ENCODE peak calls at places on chromosomes 2 and 18, in four cellular contexts. One of them, this sample, is unnamed.

GRCh38 chr18:23141022-23141999 is 6.0 kb downstream of the CABLES1 start:
- DNase-seq in HepG2: peak; percentile 93
- DNase-seq in GM12878: no peak
- DNase-seq in GM23338: no peak
- DNase-seq in this sample: no peak

GRCh38 chr2:152558174-152559091 is 158.8 kb downstream of the PRPF40A start:
- DNase-seq in HepG2: no peak
- DNase-seq in GM12878: no peak
- DNase-seq in GM23338: no peak
- DNase-seq in this sample: no peak

GRCh38 chr2:30975156-30975555 is 163.1 kb downstream of the GALNT14 start:
- DNase-seq in HepG2: no peak
- DNase-seq in GM23338: no peak
- DNase-seq in GM12878: no peak
- DNase-seq in this sample: no peak

GRCh38 chr18:50802133-50802532 is 17.7 kb downstream of the MRO start:
- DNase-seq in GM12878: no peak
- DNase-seq in HepG2: no peak
- DNase-seq in GM23338: peak; percentile 32
- DNase-seq in this sample: no peak

GRCh38 chr18:55384551-55385275 is 203.3 kb downstream of the TCF4 start:
- DNase-seq in GM12878: no peak
- DNase-seq in HepG2: peak; percentile 7
- DNase-seq in GM23338: peak; percentile 85
- DNase-seq in this sample: peak; percentile 34

GRCh38 chr2:109174214-109174613 is 45.2 kb downstream of the SH3RF3 start:
- DNase-seq in HepG2: no peak
- DNase-seq in GM23338: no peak
- DNase-seq in GM12878: no peak
- DNase-seq in this sample: no peak

GRCh38 chr2:127153691-127154158 is 46.8 kb upstream of the BIN1 start:
- DNase-seq in GM23338: no peak
- DNase-seq in HepG2: no peak
- DNase-seq in GM12878: no peak
- DNase-seq in this sample: no peak

GRCh38 chr2:101697794-101698418 is 399 bp downstream of the MAP4K4 start:
- DNase-seq in GM23338: peak; percentile 23
- DNase-seq in GM12878: no peak
- DNase-seq in HepG2: no peak
- DNase-seq in this sample: peak; percentile 50

GRCh38 chr18:35174093-35174731 is 66.6 kb upstream of the ZNF397 start:
- DNase-seq in HepG2: no peak
- DNase-seq in GM12878: peak; percentile 25
- DNase-seq in GM23338: peak; percentile 55
- DNase-seq in this sample: peak; percentile 63

GRCh38 chr2:134146620-134147019 is 107.3 kb upstream of the MGAT5 start:
- DNase-seq in GM12878: no peak
- DNase-seq in HepG2: no peak
- DNase-seq in GM23338: peak; percentile 63
- DNase-seq in this sample: no peak

GRCh38 chr18:49241852-49242251 is 218.6 kb downstream of the DYM start:
- DNase-seq in GM23338: no peak
- DNase-seq in HepG2: no peak
- DNase-seq in GM12878: no peak
- DNase-seq in this sample: no peak

GRCh38 chr18:4017479-4017878 is 437.6 kb downstream of the DLGAP1 start:
- DNase-seq in GM12878: no peak
- DNase-seq in HepG2: no peak
- DNase-seq in GM23338: peak; percentile 87
- DNase-seq in this sample: peak; percentile 13

GRCh38 chr2:7007846-7008741 is 90.9 kb downstream of the RNF144A start:
- DNase-seq in GM23338: peak; percentile 17
- DNase-seq in HepG2: no peak
- DNase-seq in GM12878: peak; percentile 16
- DNase-seq in this sample: peak; percentile 81

GRCh38 chr2:140085674-140086073 is 1305.5 kb upstream of the NXPH2 start:
- DNase-seq in HepG2: no peak
- DNase-seq in GM12878: no peak
- DNase-seq in GM23338: no peak
- DNase-seq in this sample: no peak

GRCh38 chr2:84939426-84940087 is 31.4 kb upstream of the KCMF1 start:
- DNase-seq in HepG2: no peak
- DNase-seq in GM23338: no peak
- DNase-seq in GM12878: peak; percentile 99
- DNase-seq in this sample: no peak

GRCh38 chr2:190805843-190806242 is 74.8 kb upstream of the GLS start:
- DNase-seq in HepG2: no peak
- DNase-seq in GM12878: no peak
- DNase-seq in GM23338: no peak
- DNase-seq in this sample: no peak

GRCh38 chr2:176555112-176555511 is 285.9 kb downstream of the MTX2 start:
- DNase-seq in HepG2: no peak
- DNase-seq in GM12878: no peak
- DNase-seq in GM23338: no peak
- DNase-seq in this sample: no peak

GRCh38 chr2:120398961-120399888 is 53.3 kb downstream of the INHBB start:
- DNase-seq in GM23338: no peak
- DNase-seq in GM12878: no peak
- DNase-seq in HepG2: peak; percentile 98
- DNase-seq in this sample: peak; percentile 26

GRCh38 chr2:166092889-166093288 is 34.9 kb downstream of the SCN1A start:
- DNase-seq in HepG2: no peak
- DNase-seq in GM12878: no peak
- DNase-seq in GM23338: no peak
- DNase-seq in this sample: no peak

GRCh38 chr2:109129921-109130725 is 1.1 kb downstream of the SH3RF3 start:
- DNase-seq in HepG2: no peak
- DNase-seq in GM23338: peak; percentile 34
- DNase-seq in GM12878: no peak
- DNase-seq in this sample: no peak

GRCh38 chr2:170737821-170738220 is 22.7 kb downstream of the SP5 start:
- DNase-seq in GM23338: no peak
- DNase-seq in GM12878: no peak
- DNase-seq in HepG2: no peak
- DNase-seq in this sample: no peak

GRCh38 chr2:6264198-6264597 is 572.0 kb downstream of the SOX11 start:
- DNase-seq in HepG2: no peak
- DNase-seq in GM23338: no peak
- DNase-seq in GM12878: no peak
- DNase-seq in this sample: no peak

GRCh38 chr2:48482774-48483173 is 47.2 kb upstream of the STON1 start:
- DNase-seq in HepG2: no peak
- DNase-seq in GM12878: no peak
- DNase-seq in GM23338: no peak
- DNase-seq in this sample: peak; percentile 5

GRCh38 chr18:48011926-48012469 is 81.5 kb upstream of the SMAD2 start:
- DNase-seq in GM23338: no peak
- DNase-seq in GM12878: no peak
- DNase-seq in HepG2: no peak
- DNase-seq in this sample: no peak

GRCh38 chr2:37333256-37333655 is 8.6 kb upstream of the PRKD3 start:
- DNase-seq in GM12878: no peak
- DNase-seq in HepG2: no peak
- DNase-seq in GM23338: no peak
- DNase-seq in this sample: no peak

GRCh38 chr2:112493858-112494648 is 12.1 kb downstream of the TTL start:
- DNase-seq in HepG2: peak; percentile 29
- DNase-seq in GM12878: no peak
- DNase-seq in GM23338: no peak
- DNase-seq in this sample: peak; percentile 47

GRCh38 chr2:162317910-162318279 is 589 bp downstream of the IFIH1 start:
- DNase-seq in GM12878: no peak
- DNase-seq in GM23338: peak; percentile 32
- DNase-seq in HepG2: no peak
- DNase-seq in this sample: peak; percentile 19

GRCh38 chr2:128241896-128242295 is 76.8 kb downstream of the HS6ST1 start:
- DNase-seq in HepG2: no peak
- DNase-seq in GM23338: no peak
- DNase-seq in GM12878: no peak
- DNase-seq in this sample: no peak

GRCh38 chr2:72883356-72883962 is 3.7 kb upstream of the SPR start:
- DNase-seq in GM23338: peak; percentile 89
- DNase-seq in GM12878: no peak
- DNase-seq in HepG2: peak; percentile 47
- DNase-seq in this sample: peak; percentile 57

GRCh38 chr2:57180042-57180567 is 866.5 kb upstream of the VRK2 start:
- DNase-seq in GM23338: no peak
- DNase-seq in GM12878: no peak
- DNase-seq in HepG2: no peak
- DNase-seq in this sample: no peak

GRCh38 chr2:239833728-239834109 is 191.4 kb downstream of the NDUFA10 start:
- DNase-seq in HepG2: no peak
- DNase-seq in GM23338: no peak
- DNase-seq in GM12878: no peak
- DNase-seq in this sample: no peak

GRCh38 chr2:98946875-98947274 is 10.8 kb upstream of the CRACDL start:
- DNase-seq in GM23338: no peak
- DNase-seq in HepG2: no peak
- DNase-seq in GM12878: no peak
- DNase-seq in this sample: no peak

GRCh38 chr2:98940102-98940501 is 4.1 kb upstream of the CRACDL start:
- DNase-seq in GM23338: no peak
- DNase-seq in HepG2: peak; percentile 35
- DNase-seq in GM12878: no peak
- DNase-seq in this sample: no peak

GRCh38 chr2:98948956-98949739 is 13.1 kb upstream of the CRACDL start:
- DNase-seq in GM12878: no peak
- DNase-seq in GM23338: no peak
- DNase-seq in HepG2: no peak
- DNase-seq in this sample: no peak

GRCh38 chr2:98944786-98945185 is 8.8 kb upstream of the CRACDL start:
- DNase-seq in HepG2: no peak
- DNase-seq in GM12878: no peak
- DNase-seq in GM23338: no peak
- DNase-seq in this sample: no peak
- TF ChIP-seq CREB1 in HepG2: no peak
- TF ChIP-seq CREB1 in GM12878: no peak
- TF ChIP-seq CREB1 in GM23338: no peak
- TF ChIP-seq CREB1 in this sample: no peak

DNA sequence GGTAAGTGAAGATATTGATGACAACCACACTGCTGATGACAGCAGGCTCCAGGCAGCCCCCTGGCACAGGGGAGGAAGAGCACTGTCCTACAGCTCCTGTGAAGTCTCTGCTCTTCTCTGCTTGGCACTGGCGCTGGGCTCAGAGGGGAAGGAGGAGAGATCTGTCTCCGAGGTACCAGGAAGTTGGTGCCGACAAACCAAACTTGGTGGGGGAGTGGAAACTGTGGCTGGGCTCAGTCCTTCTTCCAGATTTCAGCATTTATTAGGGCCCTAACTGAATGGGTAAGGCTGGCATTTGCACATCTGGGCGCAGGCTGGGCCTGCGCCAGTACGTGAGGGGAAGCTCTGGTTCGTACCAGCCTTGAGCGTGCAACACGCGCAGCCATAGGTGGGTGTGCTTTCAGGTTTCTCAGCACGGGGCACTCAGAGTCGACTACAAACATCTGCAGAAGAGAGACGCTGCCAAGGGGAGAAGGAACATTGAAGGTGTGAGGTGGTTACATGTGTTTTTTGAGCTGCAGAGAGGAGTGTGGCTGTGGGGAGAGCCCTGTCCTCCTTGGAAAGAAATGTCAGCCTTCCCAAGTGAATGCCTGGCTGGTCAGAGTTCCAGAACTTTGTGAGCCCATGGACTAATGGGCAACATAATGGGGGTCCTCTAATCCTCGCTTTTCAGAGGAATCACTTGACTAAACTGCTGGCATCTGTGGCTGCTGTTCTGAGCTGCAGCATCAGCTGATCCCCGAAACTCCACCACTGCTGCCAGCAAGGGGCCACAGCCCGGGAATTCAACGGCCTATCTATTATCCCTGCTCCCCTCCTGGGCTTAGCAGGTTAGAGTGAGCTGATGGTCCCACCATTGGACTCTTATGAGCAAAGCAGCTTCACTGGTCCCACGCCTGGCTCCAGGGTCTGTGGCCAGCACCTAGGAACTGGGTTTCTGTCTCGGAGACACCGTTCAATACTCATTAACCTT is 55.2 kb upstream of the SEMA4C start:
- DNase-seq in GM12878: no peak
- DNase-seq in HepG2: no peak
- DNase-seq in GM23338: no peak
- DNase-seq in this sample: no peak
- TF ChIP-seq JUNB in GM12878: no peak
- TF ChIP-seq JUNB in HepG2: no peak
- TF ChIP-seq JUNB in GM23338: no peak
- TF ChIP-seq JUNB in this sample: no peak

GRCh38 chr18:77763530-77763929 is 513.9 kb downstream of the GALR1 start:
- DNase-seq in GM12878: no peak
- DNase-seq in GM23338: no peak
- DNase-seq in HepG2: no peak
- DNase-seq in this sample: no peak
- TF ChIP-seq CREB1 in GM12878: no peak
- TF ChIP-seq CREB1 in GM23338: no peak
- TF ChIP-seq CREB1 in HepG2: no peak
- TF ChIP-seq CREB1 in this sample: no peak

GRCh38 chr2:155157065-155157464 is 458.6 kb downstream of the KCNJ3 start:
- DNase-seq in HepG2: no peak
- DNase-seq in GM12878: no peak
- DNase-seq in GM23338: no peak
- DNase-seq in this sample: no peak
- TF ChIP-seq JUNB in HepG2: no peak
- TF ChIP-seq JUNB in GM12878: no peak
- TF ChIP-seq JUNB in GM23338: no peak
- TF ChIP-seq JUNB in this sample: no peak

GRCh38 chr2:117553448-117553847 is 261.0 kb upstream of the DDX18 start:
- DNase-seq in HepG2: no peak
- DNase-seq in GM23338: peak; percentile 77
- DNase-seq in GM12878: no peak
- DNase-seq in this sample: no peak

GRCh38 chr2:117551858-117552257 is 262.6 kb upstream of the DDX18 start:
- DNase-seq in GM23338: peak; percentile 27
- DNase-seq in GM12878: no peak
- DNase-seq in HepG2: no peak
- DNase-seq in this sample: no peak

GRCh38 chr2:117557626-117558025 is 256.9 kb upstream of the DDX18 start:
- DNase-seq in GM23338: no peak
- DNase-seq in HepG2: no peak
- DNase-seq in GM12878: no peak
- DNase-seq in this sample: no peak

GRCh38 chr2:117555965-117556364 is 258.5 kb upstream of the DDX18 start:
- DNase-seq in GM23338: no peak
- DNase-seq in GM12878: no peak
- DNase-seq in HepG2: no peak
- DNase-seq in this sample: no peak
- TF ChIP-seq CREB1 in GM23338: no peak
- TF ChIP-seq CREB1 in GM12878: no peak
- TF ChIP-seq CREB1 in HepG2: no peak
- TF ChIP-seq CREB1 in this sample: no peak

This sample was measured in K562.